ENCODE peak calls at places on chromosomes 6 and 20, in eight cellular contexts. One of them, this sample, is unnamed.

GRCh38 chr20:15339264-15339663 is 1001.9 kb upstream of the FLRT3 start:
- DNase-seq in NCI-H1436 treated with DMSO at 0.1 percent for 48 hours: no peak
- DNase-seq in neural crest cell: no peak
- DNase-seq in H9: no peak
- DNase-seq in lung microvascular endothelial cell: no peak
- DNase-seq in bronchial epithelial cell: peak; percentile 64
- DNase-seq in activated T-cell treated with anti-CD3 and anti-CD28 coated beads, Interleukin-2, amount 50 U/mL, for 72 hours: no peak
- DNase-seq in ascending aorta: no peak
- DNase-seq in this sample: no peak

GRCh38 chr20:60123096-60123495 is 164.9 kb downstream of the CDH26 start:
- DNase-seq in neural crest cell: no peak
- DNase-seq in activated T-cell treated with anti-CD3 and anti-CD28 coated beads, Interleukin-2, amount 50 U/mL, for 72 hours: no peak
- DNase-seq in lung microvascular endothelial cell: no peak
- DNase-seq in bronchial epithelial cell: no peak
- DNase-seq in ascending aorta: no peak
- DNase-seq in NCI-H1436 treated with DMSO at 0.1 percent for 48 hours: no peak
- DNase-seq in H9: no peak
- DNase-seq in this sample: no peak

GRCh38 chr6:13427838-13428527 is 59.4 kb downstream of the GFOD1 start:
- DNase-seq in NCI-H1436 treated with DMSO at 0.1 percent for 48 hours: no peak
- DNase-seq in bronchial epithelial cell: no peak
- DNase-seq in neural crest cell: no peak
- DNase-seq in ascending aorta: peak; percentile 63
- DNase-seq in activated T-cell treated with anti-CD3 and anti-CD28 coated beads, Interleukin-2, amount 50 U/mL, for 72 hours: peak; percentile 85
- DNase-seq in H9: peak; percentile 48
- DNase-seq in lung microvascular endothelial cell: peak; percentile 84
- DNase-seq in this sample: peak; percentile 61

GRCh38 chr20:42441196-42441861 is 748.4 kb downstream of the PTPRT start:
- DNase-seq in lung microvascular endothelial cell: no peak
- DNase-seq in neural crest cell: no peak
- DNase-seq in NCI-H1436 treated with DMSO at 0.1 percent for 48 hours: no peak
- DNase-seq in activated T-cell treated with anti-CD3 and anti-CD28 coated beads, Interleukin-2, amount 50 U/mL, for 72 hours: no peak
- DNase-seq in ascending aorta: no peak
- DNase-seq in bronchial epithelial cell: no peak
- DNase-seq in H9: no peak
- DNase-seq in this sample: no peak

GRCh38 chr20:5065489-5066383 is 54.0 kb downstream of the PCNA start:
- DNase-seq in lung microvascular endothelial cell: peak; percentile 36
- DNase-seq in H9: no peak
- DNase-seq in NCI-H1436 treated with DMSO at 0.1 percent for 48 hours: no peak
- DNase-seq in ascending aorta: peak; percentile 95
- DNase-seq in activated T-cell treated with anti-CD3 and anti-CD28 coated beads, Interleukin-2, amount 50 U/mL, for 72 hours: peak; percentile 11
- DNase-seq in bronchial epithelial cell: peak; percentile 98
- DNase-seq in neural crest cell: no peak
- DNase-seq in this sample: peak; percentile 75

GRCh38 chr6:36160147-36160760 is 29.9 kb downstream of the MAPK13 start:
- DNase-seq in ascending aorta: no peak
- DNase-seq in H9: no peak
- DNase-seq in bronchial epithelial cell: no peak
- DNase-seq in lung microvascular endothelial cell: no peak
- DNase-seq in activated T-cell treated with anti-CD3 and anti-CD28 coated beads, Interleukin-2, amount 50 U/mL, for 72 hours: no peak
- DNase-seq in NCI-H1436 treated with DMSO at 0.1 percent for 48 hours: no peak
- DNase-seq in neural crest cell: no peak
- DNase-seq in this sample: no peak

GRCh38 chr6:12851123-12851695 is 134.6 kb downstream of the PHACTR1 start:
- DNase-seq in lung microvascular endothelial cell: no peak
- DNase-seq in neural crest cell: no peak
- DNase-seq in ascending aorta: no peak
- DNase-seq in NCI-H1436 treated with DMSO at 0.1 percent for 48 hours: no peak
- DNase-seq in activated T-cell treated with anti-CD3 and anti-CD28 coated beads, Interleukin-2, amount 50 U/mL, for 72 hours: no peak
- DNase-seq in H9: no peak
- DNase-seq in bronchial epithelial cell: peak; percentile 58
- DNase-seq in this sample: no peak

GRCh38 chr6:156789081-156789943 is 12.1 kb downstream of the ARID1B start:
- DNase-seq in NCI-H1436 treated with DMSO at 0.1 percent for 48 hours: no peak
- DNase-seq in H9: no peak
- DNase-seq in lung microvascular endothelial cell: no peak
- DNase-seq in bronchial epithelial cell: no peak
- DNase-seq in ascending aorta: no peak
- DNase-seq in neural crest cell: no peak
- DNase-seq in activated T-cell treated with anti-CD3 and anti-CD28 coated beads, Interleukin-2, amount 50 U/mL, for 72 hours: no peak
- DNase-seq in this sample: no peak

GRCh38 chr6:132084811-132085509 is 133.8 kb upstream of the CCN2 start:
- DNase-seq in NCI-H1436 treated with DMSO at 0.1 percent for 48 hours: no peak
- DNase-seq in activated T-cell treated with anti-CD3 and anti-CD28 coated beads, Interleukin-2, amount 50 U/mL, for 72 hours: no peak
- DNase-seq in H9: no peak
- DNase-seq in bronchial epithelial cell: peak; percentile 71
- DNase-seq in lung microvascular endothelial cell: peak; percentile 80
- DNase-seq in ascending aorta: no peak
- DNase-seq in neural crest cell: no peak
- DNase-seq in this sample: peak; percentile 95

GRCh38 chr6:74048387-74048786 is 352.4 kb downstream of the CD109 start:
- DNase-seq in NCI-H1436 treated with DMSO at 0.1 percent for 48 hours: no peak
- DNase-seq in neural crest cell: no peak
- DNase-seq in H9: no peak
- DNase-seq in lung microvascular endothelial cell: no peak
- DNase-seq in activated T-cell treated with anti-CD3 and anti-CD28 coated beads, Interleukin-2, amount 50 U/mL, for 72 hours: no peak
- DNase-seq in ascending aorta: no peak
- DNase-seq in bronchial epithelial cell: no peak
- DNase-seq in this sample: no peak

GRCh38 chr6:13486679-13487121 is 700 bp downstream of the GFOD1 start:
- DNase-seq in bronchial epithelial cell: peak; percentile 44
- DNase-seq in H9: peak; percentile 53
- DNase-seq in activated T-cell treated with anti-CD3 and anti-CD28 coated beads, Interleukin-2, amount 50 U/mL, for 72 hours: peak; percentile 80
- DNase-seq in NCI-H1436 treated with DMSO at 0.1 percent for 48 hours: no peak
- DNase-seq in ascending aorta: peak; percentile 80
- DNase-seq in neural crest cell: peak; percentile 27
- DNase-seq in lung microvascular endothelial cell: peak; percentile 66
- DNase-seq in this sample: peak; percentile 63

GRCh38 chr20:1893721-1894470 is 1.3 kb upstream of the SIRPA start:
- DNase-seq in ascending aorta: no peak
- DNase-seq in lung microvascular endothelial cell: peak; percentile 17
- DNase-seq in H9: no peak
- DNase-seq in activated T-cell treated with anti-CD3 and anti-CD28 coated beads, Interleukin-2, amount 50 U/mL, for 72 hours: no peak
- DNase-seq in NCI-H1436 treated with DMSO at 0.1 percent for 48 hours: no peak
- DNase-seq in bronchial epithelial cell: no peak
- DNase-seq in neural crest cell: no peak
- DNase-seq in this sample: no peak

GRCh38 chr6:82842721-82843120 is 222.9 kb downstream of the UBE3D start:
- DNase-seq in lung microvascular endothelial cell: no peak
- DNase-seq in neural crest cell: no peak
- DNase-seq in ascending aorta: no peak
- DNase-seq in H9: no peak
- DNase-seq in activated T-cell treated with anti-CD3 and anti-CD28 coated beads, Interleukin-2, amount 50 U/mL, for 72 hours: no peak
- DNase-seq in NCI-H1436 treated with DMSO at 0.1 percent for 48 hours: no peak
- DNase-seq in bronchial epithelial cell: no peak
- DNase-seq in this sample: no peak

GRCh38 chr6:164982389-164982788 is 327.0 kb downstream of the C6orf118 start:
- DNase-seq in ascending aorta: no peak
- DNase-seq in neural crest cell: no peak
- DNase-seq in activated T-cell treated with anti-CD3 and anti-CD28 coated beads, Interleukin-2, amount 50 U/mL, for 72 hours: no peak
- DNase-seq in NCI-H1436 treated with DMSO at 0.1 percent for 48 hours: no peak
- DNase-seq in lung microvascular endothelial cell: no peak
- DNase-seq in bronchial epithelial cell: peak; percentile 5
- DNase-seq in H9: no peak
- DNase-seq in this sample: no peak

GRCh38 chr6:44270526-44271405 is 516 bp downstream of the TMEM151B start:
- DNase-seq in ascending aorta: no peak
- DNase-seq in NCI-H1436 treated with DMSO at 0.1 percent for 48 hours: no peak
- DNase-seq in bronchial epithelial cell: no peak
- DNase-seq in neural crest cell: peak; percentile 64
- DNase-seq in H9: peak; percentile 73
- DNase-seq in activated T-cell treated with anti-CD3 and anti-CD28 coated beads, Interleukin-2, amount 50 U/mL, for 72 hours: no peak
- DNase-seq in lung microvascular endothelial cell: no peak
- DNase-seq in this sample: no peak

GRCh38 chr6:24425091-24425490 is 22.4 kb downstream of the MRS2 start:
- DNase-seq in activated T-cell treated with anti-CD3 and anti-CD28 coated beads, Interleukin-2, amount 50 U/mL, for 72 hours: no peak
- DNase-seq in lung microvascular endothelial cell: no peak
- DNase-seq in neural crest cell: no peak
- DNase-seq in bronchial epithelial cell: no peak
- DNase-seq in H9: no peak
- DNase-seq in ascending aorta: no peak
- DNase-seq in NCI-H1436 treated with DMSO at 0.1 percent for 48 hours: no peak
- DNase-seq in this sample: no peak

GRCh38 chr20:31712564-31713311 is 9.9 kb downstream of the BCL2L1 start:
- DNase-seq in bronchial epithelial cell: peak; percentile 81
- DNase-seq in neural crest cell: peak; percentile 44
- DNase-seq in lung microvascular endothelial cell: peak; percentile 73
- DNase-seq in NCI-H1436 treated with DMSO at 0.1 percent for 48 hours: no peak
- DNase-seq in ascending aorta: peak; percentile 98
- DNase-seq in H9: peak; percentile 83
- DNase-seq in activated T-cell treated with anti-CD3 and anti-CD28 coated beads, Interleukin-2, amount 50 U/mL, for 72 hours: no peak
- DNase-seq in this sample: peak; percentile 91

GRCh38 chr20:9143926-9144325 is 75.0 kb downstream of the PLCB4 start:
- DNase-seq in H9: no peak
- DNase-seq in lung microvascular endothelial cell: no peak
- DNase-seq in ascending aorta: no peak
- DNase-seq in NCI-H1436 treated with DMSO at 0.1 percent for 48 hours: no peak
- DNase-seq in activated T-cell treated with anti-CD3 and anti-CD28 coated beads, Interleukin-2, amount 50 U/mL, for 72 hours: no peak
- DNase-seq in bronchial epithelial cell: no peak
- DNase-seq in neural crest cell: no peak
- DNase-seq in this sample: no peak

GRCh38 chr6:51398064-51398740 is 579.5 kb downstream of the TFAP2B start:
- DNase-seq in ascending aorta: no peak
- DNase-seq in neural crest cell: no peak
- DNase-seq in lung microvascular endothelial cell: peak; percentile 1
- DNase-seq in activated T-cell treated with anti-CD3 and anti-CD28 coated beads, Interleukin-2, amount 50 U/mL, for 72 hours: no peak
- DNase-seq in bronchial epithelial cell: peak; percentile 70
- DNase-seq in NCI-H1436 treated with DMSO at 0.1 percent for 48 hours: peak; percentile 86
- DNase-seq in H9: no peak
- DNase-seq in this sample: no peak

GRCh38 chr20:37886851-37887297 is 16.1 kb upstream of the VSTM2L start:
- DNase-seq in NCI-H1436 treated with DMSO at 0.1 percent for 48 hours: no peak
- DNase-seq in ascending aorta: no peak
- DNase-seq in activated T-cell treated with anti-CD3 and anti-CD28 coated beads, Interleukin-2, amount 50 U/mL, for 72 hours: no peak
- DNase-seq in neural crest cell: no peak
- DNase-seq in lung microvascular endothelial cell: peak; percentile 27
- DNase-seq in bronchial epithelial cell: no peak
- DNase-seq in H9: no peak
- DNase-seq in this sample: no peak

GRCh38 chr6:45801471-45802289 is 214.0 kb downstream of the CLIC5 start:
- DNase-seq in H9: no peak
- DNase-seq in activated T-cell treated with anti-CD3 and anti-CD28 coated beads, Interleukin-2, amount 50 U/mL, for 72 hours: peak; percentile 85
- DNase-seq in NCI-H1436 treated with DMSO at 0.1 percent for 48 hours: no peak
- DNase-seq in ascending aorta: no peak
- DNase-seq in bronchial epithelial cell: no peak
- DNase-seq in lung microvascular endothelial cell: no peak
- DNase-seq in neural crest cell: no peak
- DNase-seq in this sample: no peak

GRCh38 chr20:17803765-17804164 is 104.0 kb downstream of the BANF2 start:
- DNase-seq in bronchial epithelial cell: no peak
- DNase-seq in lung microvascular endothelial cell: no peak
- DNase-seq in H9: no peak
- DNase-seq in activated T-cell treated with anti-CD3 and anti-CD28 coated beads, Interleukin-2, amount 50 U/mL, for 72 hours: no peak
- DNase-seq in ascending aorta: no peak
- DNase-seq in NCI-H1436 treated with DMSO at 0.1 percent for 48 hours: no peak
- DNase-seq in neural crest cell: no peak
- DNase-seq in this sample: no peak

GRCh38 chr20:61807426-61808160 is 258.1 kb downstream of the TAF4 start:
- DNase-seq in activated T-cell treated with anti-CD3 and anti-CD28 coated beads, Interleukin-2, amount 50 U/mL, for 72 hours: no peak
- DNase-seq in H9: no peak
- DNase-seq in bronchial epithelial cell: no peak
- DNase-seq in NCI-H1436 treated with DMSO at 0.1 percent for 48 hours: no peak
- DNase-seq in neural crest cell: no peak
- DNase-seq in lung microvascular endothelial cell: no peak
- DNase-seq in ascending aorta: no peak
- DNase-seq in this sample: no peak

GRCh38 chr20:13822459-13822858 is 37.6 kb downstream of the NDUFAF5 start:
- DNase-seq in lung microvascular endothelial cell: no peak
- DNase-seq in neural crest cell: no peak
- DNase-seq in bronchial epithelial cell: peak; percentile 4
- DNase-seq in NCI-H1436 treated with DMSO at 0.1 percent for 48 hours: no peak
- DNase-seq in ascending aorta: no peak
- DNase-seq in H9: peak; percentile 51
- DNase-seq in activated T-cell treated with anti-CD3 and anti-CD28 coated beads, Interleukin-2, amount 50 U/mL, for 72 hours: no peak
- DNase-seq in this sample: no peak

GRCh38 chr6:137530404-137530803 is 36.2 kb upstream of the OLIG3 start:
- DNase-seq in ascending aorta: no peak
- DNase-seq in H9: no peak
- DNase-seq in lung microvascular endothelial cell: no peak
- DNase-seq in NCI-H1436 treated with DMSO at 0.1 percent for 48 hours: no peak
- DNase-seq in neural crest cell: no peak
- DNase-seq in bronchial epithelial cell: no peak
- DNase-seq in activated T-cell treated with anti-CD3 and anti-CD28 coated beads, Interleukin-2, amount 50 U/mL, for 72 hours: no peak
- DNase-seq in this sample: no peak

GRCh38 chr20:14879020-14879697 is 541.7 kb upstream of the FLRT3 start:
- DNase-seq in lung microvascular endothelial cell: peak; percentile 37
- DNase-seq in activated T-cell treated with anti-CD3 and anti-CD28 coated beads, Interleukin-2, amount 50 U/mL, for 72 hours: no peak
- DNase-seq in ascending aorta: no peak
- DNase-seq in NCI-H1436 treated with DMSO at 0.1 percent for 48 hours: no peak
- DNase-seq in bronchial epithelial cell: peak; percentile 99
- DNase-seq in neural crest cell: no peak
- DNase-seq in H9: no peak
- DNase-seq in this sample: peak; percentile 62

GRCh38 chr6:37456816-37457560 is 24.0 kb downstream of the CMTR1 start:
- DNase-seq in H9: no peak
- DNase-seq in activated T-cell treated with anti-CD3 and anti-CD28 coated beads, Interleukin-2, amount 50 U/mL, for 72 hours: no peak
- DNase-seq in NCI-H1436 treated with DMSO at 0.1 percent for 48 hours: no peak
- DNase-seq in bronchial epithelial cell: peak; percentile 55
- DNase-seq in neural crest cell: no peak
- DNase-seq in lung microvascular endothelial cell: no peak
- DNase-seq in ascending aorta: no peak
- DNase-seq in this sample: no peak

GRCh38 chr6:90044833-90045337 is 150.6 kb downstream of the GJA10 start:
- DNase-seq in ascending aorta: no peak
- DNase-seq in activated T-cell treated with anti-CD3 and anti-CD28 coated beads, Interleukin-2, amount 50 U/mL, for 72 hours: no peak
- DNase-seq in neural crest cell: no peak
- DNase-seq in bronchial epithelial cell: peak; percentile 47
- DNase-seq in H9: no peak
- DNase-seq in NCI-H1436 treated with DMSO at 0.1 percent for 48 hours: no peak
- DNase-seq in lung microvascular endothelial cell: peak; percentile 80
- DNase-seq in this sample: peak; percentile 76

GRCh38 chr20:32034581-32035397 is 17.3 kb upstream of the HCK start:
- DNase-seq in NCI-H1436 treated with DMSO at 0.1 percent for 48 hours: no peak
- DNase-seq in neural crest cell: no peak
- DNase-seq in lung microvascular endothelial cell: peak; percentile 16
- DNase-seq in ascending aorta: no peak
- DNase-seq in bronchial epithelial cell: no peak
- DNase-seq in activated T-cell treated with anti-CD3 and anti-CD28 coated beads, Interleukin-2, amount 50 U/mL, for 72 hours: no peak
- DNase-seq in H9: no peak
- DNase-seq in this sample: no peak

GRCh38 chr6:3977875-3978711 is 100.8 kb downstream of the FAM217A start:
- DNase-seq in neural crest cell: no peak
- DNase-seq in NCI-H1436 treated with DMSO at 0.1 percent for 48 hours: no peak
- DNase-seq in lung microvascular endothelial cell: peak; percentile 71
- DNase-seq in H9: peak; percentile 65
- DNase-seq in bronchial epithelial cell: peak; percentile 56
- DNase-seq in ascending aorta: peak; percentile 68
- DNase-seq in activated T-cell treated with anti-CD3 and anti-CD28 coated beads, Interleukin-2, amount 50 U/mL, for 72 hours: peak; percentile 56
- DNase-seq in this sample: peak; percentile 90

GRCh38 chr6:122839477-122839876 is 50.4 kb downstream of the SMPDL3A start:
- DNase-seq in activated T-cell treated with anti-CD3 and anti-CD28 coated beads, Interleukin-2, amount 50 U/mL, for 72 hours: peak; percentile 50
- DNase-seq in bronchial epithelial cell: peak; percentile 58
- DNase-seq in lung microvascular endothelial cell: peak; percentile 70
- DNase-seq in H9: peak; percentile 64
- DNase-seq in ascending aorta: peak; percentile 66
- DNase-seq in NCI-H1436 treated with DMSO at 0.1 percent for 48 hours: peak; percentile 18
- DNase-seq in neural crest cell: peak; percentile 81
- DNase-seq in this sample: peak; percentile 59

GRCh38 chr20:44033344-44033743 is 118.7 kb downstream of the TOX2 start:
- DNase-seq in neural crest cell: no peak
- DNase-seq in H9: no peak
- DNase-seq in bronchial epithelial cell: no peak
- DNase-seq in activated T-cell treated with anti-CD3 and anti-CD28 coated beads, Interleukin-2, amount 50 U/mL, for 72 hours: no peak
- DNase-seq in lung microvascular endothelial cell: no peak
- DNase-seq in ascending aorta: peak; percentile 21
- DNase-seq in NCI-H1436 treated with DMSO at 0.1 percent for 48 hours: no peak
- DNase-seq in this sample: no peak

GRCh38 chr6:17536586-17536985 is 63.5 kb upstream of the FAM8A1 start:
- DNase-seq in neural crest cell: no peak
- DNase-seq in bronchial epithelial cell: no peak
- DNase-seq in NCI-H1436 treated with DMSO at 0.1 percent for 48 hours: no peak
- DNase-seq in ascending aorta: no peak
- DNase-seq in lung microvascular endothelial cell: no peak
- DNase-seq in H9: no peak
- DNase-seq in activated T-cell treated with anti-CD3 and anti-CD28 coated beads, Interleukin-2, amount 50 U/mL, for 72 hours: peak; percentile 43
- DNase-seq in this sample: no peak

GRCh38 chr6:157877573-157878011 is 54.5 kb downstream of the SNX9 start:
- DNase-seq in lung microvascular endothelial cell: no peak
- DNase-seq in bronchial epithelial cell: no peak
- DNase-seq in ascending aorta: no peak
- DNase-seq in neural crest cell: no peak
- DNase-seq in activated T-cell treated with anti-CD3 and anti-CD28 coated beads, Interleukin-2, amount 50 U/mL, for 72 hours: peak; percentile 41
- DNase-seq in NCI-H1436 treated with DMSO at 0.1 percent for 48 hours: no peak
- DNase-seq in H9: no peak
- DNase-seq in this sample: no peak

This sample was measured in endothelial cell of umbilical vein.